ENCODE peak calls at places on chromosomes 5 and 9, in eight cellular contexts. One of them, this sample, is unnamed. For H3K4me1, the result is how much of the 10 kb centered on the place peaks cover.

GRCh38 chr9:129701549-129701948 is 36.1 kb downstream of the PRRX2 start:
- DNase-seq in Peyer's patch: no peak
- DNase-seq in A549: no peak
- DNase-seq in left ventricle myocardium inferior: no peak
- DNase-seq in CD4-positive, alpha-beta memory T cell: no peak
- DNase-seq in pancreas: no peak
- DNase-seq in ovary: no peak
- DNase-seq in naive thymus-derived CD4-positive, alpha-beta T cell: no peak
- DNase-seq in this sample: no peak

GRCh38 chr5:2832394-2832793 is 80.9 kb upstream of the IRX2 start:
- DNase-seq in CD4-positive, alpha-beta memory T cell: no peak
- DNase-seq in naive thymus-derived CD4-positive, alpha-beta T cell: no peak
- DNase-seq in A549: no peak
- DNase-seq in Peyer's patch: no peak
- DNase-seq in ovary: no peak
- DNase-seq in left ventricle myocardium inferior: no peak
- DNase-seq in pancreas: no peak
- DNase-seq in this sample: no peak

GRCh38 chr5:167050568-167051214 is 1240.8 kb upstream of the WWC1 start:
- DNase-seq in naive thymus-derived CD4-positive, alpha-beta T cell: no peak
- DNase-seq in A549: no peak
- DNase-seq in left ventricle myocardium inferior: no peak
- DNase-seq in Peyer's patch: no peak
- DNase-seq in CD4-positive, alpha-beta memory T cell: no peak
- DNase-seq in ovary: no peak
- DNase-seq in pancreas: no peak
- DNase-seq in this sample: no peak

GRCh38 chr9:132864691-132865090 is 13.4 kb downstream of the AK8 start:
- DNase-seq in naive thymus-derived CD4-positive, alpha-beta T cell: no peak
- DNase-seq in CD4-positive, alpha-beta memory T cell: no peak
- DNase-seq in Peyer's patch: no peak
- DNase-seq in A549: no peak
- DNase-seq in left ventricle myocardium inferior: no peak
- DNase-seq in pancreas: no peak
- DNase-seq in ovary: no peak
- DNase-seq in this sample: no peak

GRCh38 chr5:82165740-82166530 is 112.2 kb downstream of the RPS23 start:
- DNase-seq in CD4-positive, alpha-beta memory T cell: peak
- DNase-seq in naive thymus-derived CD4-positive, alpha-beta T cell: no peak
- DNase-seq in Peyer's patch: peak
- DNase-seq in left ventricle myocardium inferior: peak
- DNase-seq in A549: peak
- DNase-seq in pancreas: peak
- DNase-seq in ovary: peak
- DNase-seq in this sample: peak

GRCh38 chr9:134191455-134192209 is 27.3 kb upstream of the RNU6ATAC start:
- DNase-seq in CD4-positive, alpha-beta memory T cell: no peak
- DNase-seq in A549: no peak
- DNase-seq in pancreas: no peak
- DNase-seq in Peyer's patch: no peak
- DNase-seq in ovary: peak
- DNase-seq in left ventricle myocardium inferior: no peak
- DNase-seq in naive thymus-derived CD4-positive, alpha-beta T cell: no peak
- DNase-seq in this sample: peak

GRCh38 chr9:92147030-92147853 is 32.0 kb upstream of the SPTLC1 start:
- DNase-seq in pancreas: peak
- DNase-seq in ovary: peak
- DNase-seq in naive thymus-derived CD4-positive, alpha-beta T cell: no peak
- DNase-seq in A549: peak
- DNase-seq in Peyer's patch: no peak
- DNase-seq in left ventricle myocardium inferior: peak
- DNase-seq in CD4-positive, alpha-beta memory T cell: no peak
- DNase-seq in this sample: peak

GRCh38 chr9:72458153-72458552 is 63.3 kb upstream of the TMC1 start:
- DNase-seq in CD4-positive, alpha-beta memory T cell: no peak
- DNase-seq in A549: no peak
- DNase-seq in left ventricle myocardium inferior: no peak
- DNase-seq in pancreas: no peak
- DNase-seq in ovary: no peak
- DNase-seq in Peyer's patch: no peak
- DNase-seq in naive thymus-derived CD4-positive, alpha-beta T cell: no peak
- DNase-seq in this sample: no peak

GRCh38 chr5:15105799-15106393 is 234.3 kb upstream of the ANKH start:
- DNase-seq in CD4-positive, alpha-beta memory T cell: peak
- DNase-seq in A549: peak
- DNase-seq in Peyer's patch: no peak
- DNase-seq in left ventricle myocardium inferior: no peak
- DNase-seq in ovary: no peak
- DNase-seq in naive thymus-derived CD4-positive, alpha-beta T cell: peak
- DNase-seq in pancreas: no peak
- DNase-seq in this sample: peak

GRCh38 chr5:175329976-175330375 is 114.0 kb downstream of the DRD1 start:
- DNase-seq in left ventricle myocardium inferior: no peak
- DNase-seq in pancreas: no peak
- DNase-seq in A549: no peak
- DNase-seq in ovary: no peak
- DNase-seq in CD4-positive, alpha-beta memory T cell: no peak
- DNase-seq in Peyer's patch: no peak
- DNase-seq in naive thymus-derived CD4-positive, alpha-beta T cell: no peak
- DNase-seq in this sample: no peak

GRCh38 chr5:75547826-75548225 is 36.1 kb downstream of the POLK start:
- DNase-seq in Peyer's patch: no peak
- DNase-seq in ovary: no peak
- DNase-seq in CD4-positive, alpha-beta memory T cell: no peak
- DNase-seq in naive thymus-derived CD4-positive, alpha-beta T cell: no peak
- DNase-seq in A549: no peak
- DNase-seq in pancreas: no peak
- DNase-seq in left ventricle myocardium inferior: no peak
- DNase-seq in this sample: no peak

GRCh38 chr5:73454379-73455036 is 5.9 kb upstream of the FOXD1 start:
- DNase-seq in A549: no peak
- DNase-seq in naive thymus-derived CD4-positive, alpha-beta T cell: no peak
- DNase-seq in ovary: no peak
- DNase-seq in left ventricle myocardium inferior: no peak
- DNase-seq in pancreas: no peak
- DNase-seq in Peyer's patch: no peak
- DNase-seq in CD4-positive, alpha-beta memory T cell: no peak
- DNase-seq in this sample: no peak

GRCh38 chr5:65061974-65062353 is 293.2 kb downstream of the CWC27 start:
- DNase-seq in Peyer's patch: no peak
- DNase-seq in left ventricle myocardium inferior: no peak
- DNase-seq in CD4-positive, alpha-beta memory T cell: no peak
- DNase-seq in ovary: no peak
- DNase-seq in naive thymus-derived CD4-positive, alpha-beta T cell: no peak
- DNase-seq in pancreas: no peak
- DNase-seq in A549: no peak
- DNase-seq in this sample: no peak

GRCh38 chr9:98218562-98219363 is 26.3 kb upstream of the CORO2A start:
- DNase-seq in Peyer's patch: no peak
- DNase-seq in pancreas: no peak
- DNase-seq in CD4-positive, alpha-beta memory T cell: no peak
- DNase-seq in naive thymus-derived CD4-positive, alpha-beta T cell: no peak
- DNase-seq in ovary: no peak
- DNase-seq in left ventricle myocardium inferior: no peak
- DNase-seq in A549: no peak
- DNase-seq in this sample: no peak

GRCh38 chr9:108779506-108779905 is 76.3 kb downstream of the ACTL7B start:
- DNase-seq in pancreas: no peak
- DNase-seq in ovary: no peak
- DNase-seq in A549: no peak
- DNase-seq in Peyer's patch: no peak
- DNase-seq in left ventricle myocardium inferior: no peak
- DNase-seq in CD4-positive, alpha-beta memory T cell: no peak
- DNase-seq in naive thymus-derived CD4-positive, alpha-beta T cell: no peak
- DNase-seq in this sample: no peak

DNA sequence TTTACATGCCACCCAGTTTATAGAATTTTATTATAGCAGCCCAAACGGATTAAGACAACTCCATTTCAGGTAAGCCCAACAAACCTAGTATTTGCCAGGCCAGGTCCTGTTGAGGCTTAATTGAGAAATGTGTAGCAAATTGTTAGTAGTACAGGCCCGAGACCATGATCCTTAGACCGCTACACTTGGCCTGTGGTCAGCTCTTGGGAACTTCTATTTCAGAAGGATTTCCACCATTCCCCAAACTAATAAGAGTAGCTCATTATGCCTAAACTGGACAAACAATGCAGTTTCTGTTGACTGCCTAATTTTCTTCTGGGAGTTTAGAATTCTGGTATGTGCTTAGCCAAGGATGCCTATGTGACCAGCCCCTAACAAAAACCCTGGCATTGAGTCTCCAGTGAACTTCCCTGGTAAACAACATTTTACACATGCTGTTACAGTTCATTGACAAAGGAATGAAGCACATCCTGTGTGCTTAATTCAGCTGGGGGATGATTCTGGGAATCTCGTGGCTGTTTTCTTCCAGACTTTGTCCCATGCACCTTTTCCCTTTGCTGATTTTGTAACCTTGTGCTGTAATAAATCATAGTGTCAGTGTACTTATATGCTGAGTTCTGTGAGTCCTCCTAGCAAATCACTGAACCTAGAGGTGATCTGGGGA is 5.6 kb upstream of the GPX3 start:
- DNase-seq in Peyer's patch: no peak
- DNase-seq in A549: no peak
- DNase-seq in ovary: no peak
- DNase-seq in left ventricle myocardium inferior: no peak
- DNase-seq in CD4-positive, alpha-beta memory T cell: no peak
- DNase-seq in naive thymus-derived CD4-positive, alpha-beta T cell: no peak
- DNase-seq in pancreas: no peak
- DNase-seq in this sample: no peak
- H3K4me1 ChIP-seq in Peyer's patch: under half
- H3K4me1 ChIP-seq in A549: under half
- H3K4me1 ChIP-seq in ovary: under half
- H3K4me1 ChIP-seq in left ventricle myocardium inferior: under half
- H3K4me1 ChIP-seq in CD4-positive, alpha-beta memory T cell: under half
- H3K4me1 ChIP-seq in naive thymus-derived CD4-positive, alpha-beta T cell: under half
- H3K4me1 ChIP-seq in pancreas: under half
- H3K4me1 ChIP-seq in this sample: under half

GRCh38 chr5:38494175-38494574 is 62.3 kb downstream of the LIFR start:
- DNase-seq in Peyer's patch: no peak
- DNase-seq in pancreas: no peak
- DNase-seq in naive thymus-derived CD4-positive, alpha-beta T cell: no peak
- DNase-seq in CD4-positive, alpha-beta memory T cell: no peak
- DNase-seq in left ventricle myocardium inferior: no peak
- DNase-seq in ovary: no peak
- DNase-seq in A549: no peak
- DNase-seq in this sample: no peak
- H3K4me1 ChIP-seq in Peyer's patch: under half
- H3K4me1 ChIP-seq in pancreas: under half
- H3K4me1 ChIP-seq in naive thymus-derived CD4-positive, alpha-beta T cell: under half
- H3K4me1 ChIP-seq in CD4-positive, alpha-beta memory T cell: under half
- H3K4me1 ChIP-seq in left ventricle myocardium inferior: under half
- H3K4me1 ChIP-seq in ovary: under half
- H3K4me1 ChIP-seq in A549: under half
- H3K4me1 ChIP-seq in this sample: under half

DNA sequence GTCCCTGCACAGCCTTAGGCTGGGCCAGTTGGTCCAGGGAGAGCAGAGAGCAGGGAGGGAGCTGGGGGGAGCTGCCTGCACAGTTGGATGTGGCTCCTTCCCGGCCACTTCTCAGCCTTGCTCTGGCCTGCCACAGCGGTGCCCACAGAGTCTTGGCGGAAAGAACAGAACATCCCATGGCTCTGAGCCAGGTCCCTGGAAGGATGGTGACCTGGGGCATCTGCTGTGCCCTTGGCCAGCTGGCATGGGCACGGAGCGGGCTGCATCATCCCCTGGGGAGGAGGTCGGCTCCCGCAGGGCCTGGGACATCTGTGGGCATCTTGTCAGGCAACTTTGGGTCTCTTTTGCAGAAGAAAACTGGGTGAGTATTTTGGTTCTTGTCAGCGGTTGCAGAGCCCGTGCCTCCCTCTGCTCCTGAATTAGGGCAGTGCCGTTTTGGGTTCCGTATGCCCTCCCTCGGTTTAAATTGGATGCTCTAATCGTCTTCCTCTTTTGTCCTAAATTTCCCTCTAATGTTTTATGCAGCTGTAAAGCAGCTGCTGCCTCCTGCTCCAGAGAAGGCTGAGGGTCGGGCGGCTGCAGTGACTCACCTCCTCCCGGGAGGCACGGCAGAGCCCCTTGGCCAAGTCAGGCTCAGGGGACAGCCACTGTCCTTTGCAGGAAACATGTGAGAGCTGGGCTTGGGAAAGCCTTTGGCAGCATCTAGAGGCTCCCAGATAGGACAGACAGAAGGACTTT is 10.5 kb upstream of the NACC2 start:
- DNase-seq in left ventricle myocardium inferior: peak
- DNase-seq in CD4-positive, alpha-beta memory T cell: no peak
- DNase-seq in A549: no peak
- DNase-seq in Peyer's patch: no peak
- DNase-seq in ovary: no peak
- DNase-seq in pancreas: no peak
- DNase-seq in naive thymus-derived CD4-positive, alpha-beta T cell: no peak
- DNase-seq in this sample: peak
- H3K4me1 ChIP-seq in left ventricle myocardium inferior: half or more
- H3K4me1 ChIP-seq in CD4-positive, alpha-beta memory T cell: under half
- H3K4me1 ChIP-seq in A549: under half
- H3K4me1 ChIP-seq in Peyer's patch: under half
- H3K4me1 ChIP-seq in ovary: under half
- H3K4me1 ChIP-seq in pancreas: under half
- H3K4me1 ChIP-seq in naive thymus-derived CD4-positive, alpha-beta T cell: under half
- H3K4me1 ChIP-seq in this sample: under half

GRCh38 chr9:94771096-94771495 is 44.6 kb downstream of the AOPEP start:
- DNase-seq in Peyer's patch: no peak
- DNase-seq in A549: no peak
- DNase-seq in CD4-positive, alpha-beta memory T cell: no peak
- DNase-seq in ovary: no peak
- DNase-seq in naive thymus-derived CD4-positive, alpha-beta T cell: no peak
- DNase-seq in pancreas: no peak
- DNase-seq in left ventricle myocardium inferior: no peak
- DNase-seq in this sample: no peak

GRCh38 chr9:94772654-94773303 is 46.3 kb downstream of the AOPEP start:
- DNase-seq in A549: no peak
- DNase-seq in ovary: no peak
- DNase-seq in naive thymus-derived CD4-positive, alpha-beta T cell: no peak
- DNase-seq in pancreas: no peak
- DNase-seq in CD4-positive, alpha-beta memory T cell: no peak
- DNase-seq in Peyer's patch: no peak
- DNase-seq in left ventricle myocardium inferior: no peak
- DNase-seq in this sample: no peak

GRCh38 chr9:94772128-94772527 is 45.6 kb downstream of the AOPEP start:
- DNase-seq in CD4-positive, alpha-beta memory T cell: no peak
- DNase-seq in A549: no peak
- DNase-seq in Peyer's patch: no peak
- DNase-seq in left ventricle myocardium inferior: no peak
- DNase-seq in ovary: no peak
- DNase-seq in pancreas: no peak
- DNase-seq in naive thymus-derived CD4-positive, alpha-beta T cell: no peak
- DNase-seq in this sample: no peak

GRCh38 chr9:94768766-94769165 is 42.3 kb downstream of the AOPEP start:
- DNase-seq in CD4-positive, alpha-beta memory T cell: no peak
- DNase-seq in ovary: no peak
- DNase-seq in pancreas: no peak
- DNase-seq in left ventricle myocardium inferior: no peak
- DNase-seq in A549: no peak
- DNase-seq in Peyer's patch: no peak
- DNase-seq in naive thymus-derived CD4-positive, alpha-beta T cell: no peak
- DNase-seq in this sample: no peak

DNA sequence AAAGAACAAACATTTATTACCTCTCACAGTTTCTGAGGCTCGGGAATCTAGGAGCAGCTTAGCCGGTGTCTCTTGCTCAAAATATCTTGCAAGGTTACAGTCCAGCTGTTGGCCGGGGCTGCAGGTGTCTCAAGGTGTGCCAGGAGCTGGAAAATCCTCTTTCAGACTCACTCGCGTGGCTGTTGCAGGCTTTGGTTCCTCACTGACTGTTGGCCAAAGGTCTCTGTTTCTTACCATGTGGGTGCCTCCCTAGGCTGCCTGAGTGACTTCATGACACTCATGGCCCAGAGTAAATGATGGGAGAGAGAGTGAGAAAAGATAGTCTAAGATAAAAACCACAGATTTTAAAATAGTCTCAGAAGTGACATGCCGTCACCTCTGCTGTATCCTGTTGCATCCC is 43.8 kb downstream of the AOPEP start:
- DNase-seq in ovary: no peak
- DNase-seq in left ventricle myocardium inferior: no peak
- DNase-seq in A549: no peak
- DNase-seq in pancreas: no peak
- DNase-seq in CD4-positive, alpha-beta memory T cell: no peak
- DNase-seq in Peyer's patch: no peak
- DNase-seq in naive thymus-derived CD4-positive, alpha-beta T cell: no peak
- DNase-seq in this sample: no peak
- H3K4me1 ChIP-seq in ovary: under half
- H3K4me1 ChIP-seq in left ventricle myocardium inferior: under half
- H3K4me1 ChIP-seq in A549: under half
- H3K4me1 ChIP-seq in pancreas: under half
- H3K4me1 ChIP-seq in CD4-positive, alpha-beta memory T cell: under half
- H3K4me1 ChIP-seq in Peyer's patch: under half
- H3K4me1 ChIP-seq in naive thymus-derived CD4-positive, alpha-beta T cell: under half
- H3K4me1 ChIP-seq in this sample: under half